ENCODE peak calls at places on chromosome 3, in ten cellular contexts. U, W, Y, V, E, G, T, F, P and I are unnamed samples.

GRCh38 chr3:34377961-34378360 is 579.5 kb downstream of the PDCD6IP start:
- DNase-seq in U (no peak), W (no peak), Y (no peak), V (no peak), E (no peak), G (no peak), T (peak), F (no peak), P (no peak), I (no peak)

GRCh38 chr3:140233702-140234101 is 298.7 kb downstream of the CLSTN2 start:
- DNase-seq in U (no peak), W (no peak), Y (no peak), V (no peak), E (no peak), G (no peak), T (no peak), F (no peak), P (no peak), I (no peak)

GRCh38 chr3:67614195-67614594 is 40.2 kb downstream of the SUCLG2 start:
- DNase-seq in U (no peak), W (no peak), Y (no peak), V (no peak), E (no peak), G (no peak), T (no peak), F (no peak), P (no peak), I (no peak)

GRCh38 chr3:197309528-197310361 is 11.3 kb upstream of the DLG1 start:
- DNase-seq in U (no peak), W (peak), Y (peak), V (no peak), E (peak), G (no peak), T (peak), F (no peak), P (no peak), I (peak)

GRCh38 chr3:126979076-126979628 is 3.8 kb upstream of the PLXNA1 start:
- DNase-seq in U (no peak), W (no peak), Y (no peak), V (no peak), E (no peak), G (no peak), T (no peak), F (no peak), P (no peak), I (no peak)

GRCh38 chr3:122975924-122976293 is 51.7 kb downstream of the SEMA5B start:
- DNase-seq in U (no peak), W (no peak), Y (no peak), V (no peak), E (peak), G (no peak), T (no peak), F (no peak), P (no peak), I (no peak)

GRCh38 chr3:149223461-149223820 is 1.8 kb upstream of the CP start:
- DNase-seq in U (no peak), W (no peak), Y (no peak), V (no peak), E (no peak), G (no peak), T (no peak), F (no peak), P (no peak), I (no peak)

GRCh38 chr3:55609230-55610100 is 122.4 kb upstream of the WNT5A start:
- DNase-seq in U (no peak), W (no peak), Y (no peak), V (no peak), E (no peak), G (no peak), T (no peak), F (no peak), P (peak), I (no peak)

GRCh38 chr3:33430061-33430460 is 10.1 kb downstream of the UBP1 start:
- DNase-seq in U (no peak), W (no peak), Y (no peak), V (no peak), E (no peak), G (no peak), T (no peak), F (no peak), P (no peak), I (no peak)

GRCh38 chr3:80696280-80696679 is 928.5 kb upstream of the ROBO1 start:
- DNase-seq in U (no peak), W (peak), Y (peak), V (no peak), E (no peak), G (no peak), T (no peak), F (no peak), P (no peak), I (peak)

GRCh38 chr3:131107637-131108433 is 81.2 kb downstream of the NEK11 start:
- DNase-seq in U (no peak), W (no peak), Y (no peak), V (no peak), E (peak), G (no peak), T (no peak), F (no peak), P (no peak), I (no peak)

GRCh38 chr3:117734431-117734830 is 1024.9 kb downstream of the TUSC7 start:
- DNase-seq in U (no peak), W (no peak), Y (no peak), V (no peak), E (peak), G (no peak), T (no peak), F (no peak), P (no peak), I (peak)

GRCh38 chr3:52714335-52715302 is 8.7 kb downstream of the SPCS1 start:
- DNase-seq in U (no peak), W (no peak), Y (peak), V (no peak), E (no peak), G (no peak), T (no peak), F (no peak), P (peak), I (no peak)

GRCh38 chr3:53168175-53168923 is 7.3 kb downstream of the PRKCD start:
- DNase-seq in U (no peak), W (no peak), Y (no peak), V (peak), E (no peak), G (no peak), T (no peak), F (no peak), P (no peak), I (no peak)

GRCh38 chr3:154384504-154384903 is 45.5 kb downstream of the GPR149 start:
- DNase-seq in U (no peak), W (no peak), Y (no peak), V (no peak), E (no peak), G (no peak), T (no peak), F (no peak), P (no peak), I (no peak)

GRCh38 chr3:10744098-10744465 is 71.9 kb upstream of the SLC6A11 start:
- DNase-seq in U (no peak), W (no peak), Y (no peak), V (no peak), E (no peak), G (no peak), T (no peak), F (no peak), P (no peak), I (no peak)

GRCh38 chr3:4494807-4495200 is 1.7 kb downstream of the ITPR1 start:
- DNase-seq in U (no peak), W (no peak), Y (no peak), V (no peak), E (no peak), G (no peak), T (no peak), F (no peak), P (no peak), I (no peak)

GRCh38 chr3:134694946-134695543 is 44.2 kb upstream of the KY start:
- DNase-seq in U (no peak), W (peak), Y (no peak), V (no peak), E (no peak), G (no peak), T (no peak), F (no peak), P (no peak), I (no peak)

GRCh38 chr3:172138792-172139507 is 99.6 kb downstream of the FNDC3B start:
- DNase-seq in U (no peak), W (peak), Y (peak), V (peak), E (peak), G (peak), T (no peak), F (no peak), P (no peak), I (no peak)

GRCh38 chr3:194328080-194328571 is 23.0 kb downstream of the CPN2 start:
- DNase-seq in U (no peak), W (peak), Y (no peak), V (no peak), E (peak), G (no peak), T (no peak), F (no peak), P (no peak), I (peak)

GRCh38 chr3:129732200-129732876 is 125.9 kb upstream of the PLXND1 start:
- DNase-seq in U (no peak), W (peak), Y (no peak), V (no peak), E (peak), G (no peak), T (no peak), F (no peak), P (no peak), I (no peak)
- H3K27ac ChIP-seq in U (no peak), W (peak), Y (no peak), V (no peak), E (no peak), G (no peak), T (no peak), F (no peak), P (no peak), I (no peak)

GRCh38 chr3:166519443-166519842 is 682.2 kb upstream of the BCHE start:
- DNase-seq in U (no peak), W (no peak), Y (no peak), V (no peak), E (no peak), G (no peak), T (no peak), F (no peak), P (no peak), I (no peak)

GRCh38 chr3:166518040-166518439 is 680.8 kb upstream of the BCHE start:
- DNase-seq in U (no peak), W (no peak), Y (no peak), V (no peak), E (no peak), G (no peak), T (no peak), F (no peak), P (no peak), I (no peak)
- TF ChIP-seq CTCF in U (no peak), W (no peak), Y (no peak), V (no peak), E (no peak), G (no peak), T (no peak), F (no peak), P (no peak), I (no peak)

DNA sequence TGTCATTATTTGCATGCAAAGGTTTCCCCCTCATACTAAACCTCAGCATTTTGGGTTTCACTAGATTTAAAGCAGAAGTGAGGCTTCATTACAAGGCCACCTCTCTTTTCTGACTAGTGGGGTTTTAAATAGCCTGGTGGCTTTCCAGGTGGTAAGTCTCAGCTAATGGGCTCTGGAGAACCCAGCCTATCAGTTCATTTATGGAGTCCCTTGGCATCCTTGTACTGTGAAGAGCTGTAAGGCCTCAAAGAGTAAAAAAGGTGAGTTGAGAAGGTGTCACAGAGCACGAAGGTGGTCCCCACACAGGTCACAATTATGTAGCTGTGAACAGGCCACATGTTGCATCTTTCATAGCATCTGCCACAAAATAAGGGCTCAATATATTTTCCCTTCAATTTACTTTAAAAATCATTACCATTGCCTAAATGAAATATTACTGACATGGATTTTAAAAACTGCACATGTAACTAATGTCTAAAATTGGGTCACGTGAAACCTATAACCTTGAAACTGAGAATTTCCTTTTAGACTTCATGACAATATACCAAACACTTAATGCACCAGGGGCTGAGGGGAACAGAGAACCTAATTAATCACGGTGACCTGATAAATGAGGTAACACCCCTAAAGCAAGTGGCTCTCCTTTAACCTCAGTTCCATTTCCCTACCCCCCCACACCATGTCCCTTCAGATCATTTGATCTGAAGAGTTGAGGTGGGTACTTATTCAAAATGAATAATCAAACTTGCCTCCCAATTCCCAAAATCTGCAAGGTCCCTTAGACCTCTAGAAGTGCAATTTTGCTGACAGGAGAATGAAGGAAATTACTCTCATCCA is 1.3 kb downstream of the NGLY1 start:
- DNase-seq in U (no peak), W (no peak), Y (no peak), V (no peak), E (no peak), G (no peak), T (no peak), F (no peak), P (no peak), I (no peak)
- H3K27ac ChIP-seq in U (peak), W (peak), Y (peak), V (peak), E (no peak), G (peak), T (peak), F (peak), P (no peak), I (no peak)

GRCh38 chr3:71191031-71191482 is 392.5 kb downstream of the FOXP1 start:
- DNase-seq in U (no peak), W (no peak), Y (peak), V (no peak), E (no peak), G (no peak), T (no peak), F (no peak), P (no peak), I (no peak)

GRCh38 chr3:71194785-71195184 is 388.7 kb downstream of the FOXP1 start:
- DNase-seq in U (no peak), W (no peak), Y (no peak), V (no peak), E (no peak), G (no peak), T (no peak), F (no peak), P (no peak), I (no peak)

GRCh38 chr3:71197841-71198565 is 385.5 kb downstream of the FOXP1 start:
- DNase-seq in U (no peak), W (no peak), Y (no peak), V (no peak), E (no peak), G (no peak), T (no peak), F (no peak), P (no peak), I (no peak)

DNA sequence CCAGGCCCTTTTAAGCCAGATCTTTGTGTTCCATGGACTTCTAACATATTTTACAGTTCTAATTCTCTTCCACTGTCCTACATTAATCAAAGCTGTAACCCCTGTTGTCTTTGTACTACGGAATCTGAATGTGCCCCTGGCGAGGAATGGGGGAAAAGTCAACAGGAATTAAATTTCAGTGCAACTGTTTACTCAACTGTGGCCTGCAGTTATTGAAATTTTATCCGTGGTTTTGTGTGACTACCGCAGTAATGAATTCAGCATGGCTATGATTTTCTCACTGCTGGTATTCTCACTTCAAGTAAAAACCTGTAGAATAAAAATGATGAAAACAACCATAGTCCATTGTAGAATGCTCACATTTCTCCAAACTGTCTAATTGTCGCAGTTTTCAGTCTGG is 388.0 kb downstream of the FOXP1 start:
- DNase-seq in U (no peak), W (no peak), Y (no peak), V (no peak), E (peak), G (no peak), T (no peak), F (no peak), P (no peak), I (no peak)
- TF ChIP-seq CTCF in U (no peak), W (no peak), Y (no peak), V (no peak), E (no peak), G (no peak), T (no peak), F (no peak), P (no peak), I (no peak)

GRCh38 chr3:13525827-13526625 is 22.9 kb upstream of the FBLN2 start:
- DNase-seq in U (peak), W (peak), Y (no peak), V (no peak), E (no peak), G (no peak), T (no peak), F (no peak), P (no peak), I (no peak)
- H3K27ac ChIP-seq in U (no peak), W (peak), Y (peak), V (peak), E (peak), G (no peak), T (peak), F (no peak), P (no peak), I (peak)

GRCh38 chr3:19885468-19885867 is 48.5 kb downstream of the EFHB start:
- DNase-seq in U (no peak), W (peak), Y (peak), V (no peak), E (peak), G (no peak), T (no peak), F (no peak), P (no peak), I (peak)
- TF ChIP-seq CTCF in U (no peak), W (peak), Y (peak), V (peak), E (peak), G (peak), T (peak), F (peak), P (no peak), I (peak)

DNA sequence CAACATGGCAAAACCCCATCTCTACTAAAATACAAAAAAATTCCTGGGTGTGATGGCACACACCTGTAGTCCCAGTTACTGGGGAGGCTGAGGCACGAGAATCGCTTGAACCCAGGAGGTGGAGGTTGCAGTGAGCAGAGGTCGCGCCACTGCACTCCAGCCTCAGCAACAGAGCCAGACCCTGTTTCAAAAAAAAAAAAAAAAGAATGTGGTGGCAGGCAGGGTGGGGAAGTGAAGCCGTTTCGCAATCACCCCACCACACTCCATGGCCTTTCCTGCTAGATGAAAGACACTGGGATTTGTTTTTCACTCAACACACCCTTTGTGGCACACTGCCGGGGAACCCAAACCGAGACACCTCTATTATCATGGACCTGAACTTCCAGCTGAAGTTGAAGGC is 172.3 kb upstream of the IQSEC1 start:
- DNase-seq in U (no peak), W (no peak), Y (no peak), V (no peak), E (no peak), G (no peak), T (no peak), F (no peak), P (no peak), I (no peak)
- H3K27ac ChIP-seq in U (no peak), W (no peak), Y (no peak), V (no peak), E (no peak), G (no peak), T (no peak), F (no peak), P (no peak), I (peak)